ENCODE peak calls at places on chromosomes 2 and 18, in four cellular contexts. One of them, this sample, is unnamed.

GRCh38 chr18:12408247-12408869 is 629 bp downstream of the PRELID3A start:
- DNase-seq in cardiac muscle cell: peak; percentile 46
- DNase-seq in cardiac fibroblast: peak; percentile 44
- DNase-seq in HFFc6: no peak
- DNase-seq in this sample: no peak

GRCh38 chr18:63895190-63895589 is 7.7 kb downstream of the SERPINB2 start:
- DNase-seq in HFFc6: no peak
- DNase-seq in cardiac fibroblast: no peak
- DNase-seq in cardiac muscle cell: no peak
- DNase-seq in this sample: no peak

GRCh38 chr2:231272961-231273360 is 74.5 kb downstream of the ARMC9 start:
- DNase-seq in cardiac muscle cell: no peak
- DNase-seq in HFFc6: no peak
- DNase-seq in cardiac fibroblast: no peak
- DNase-seq in this sample: no peak

GRCh38 chr2:139969301-139969700 is 1189.1 kb upstream of the NXPH2 start:
- DNase-seq in cardiac fibroblast: no peak
- DNase-seq in cardiac muscle cell: no peak
- DNase-seq in HFFc6: no peak
- DNase-seq in this sample: no peak

GRCh38 chr2:64049633-64050220 is 30.5 kb upstream of the VPS54 start:
- DNase-seq in cardiac fibroblast: peak; percentile 83
- DNase-seq in cardiac muscle cell: peak; percentile 81
- DNase-seq in HFFc6: peak; percentile 58
- DNase-seq in this sample: no peak

GRCh38 chr18:52963481-52963880 is 623.5 kb downstream of the DCC start:
- DNase-seq in cardiac fibroblast: no peak
- DNase-seq in cardiac muscle cell: no peak
- DNase-seq in HFFc6: no peak
- DNase-seq in this sample: no peak

GRCh38 chr2:200397785-200398184 is 91.3 kb downstream of the SPATS2L start:
- DNase-seq in HFFc6: no peak
- DNase-seq in cardiac fibroblast: peak; percentile 36
- DNase-seq in cardiac muscle cell: no peak
- DNase-seq in this sample: no peak

GRCh38 chr2:118847447-118848172 is at the start of gene EN1:
- DNase-seq in cardiac fibroblast: no peak
- DNase-seq in HFFc6: no peak
- DNase-seq in cardiac muscle cell: peak; percentile 86
- DNase-seq in this sample: peak; percentile 83

GRCh38 chr2:170155022-170155722 is 22.8 kb upstream of the MYO3B start:
- DNase-seq in HFFc6: peak; percentile 22
- DNase-seq in cardiac muscle cell: peak; percentile 64
- DNase-seq in cardiac fibroblast: peak; percentile 40
- DNase-seq in this sample: no peak

GRCh38 chr2:170660406-170660805 is 54.7 kb upstream of the SP5 start:
- DNase-seq in cardiac fibroblast: peak; percentile 22
- DNase-seq in HFFc6: no peak
- DNase-seq in cardiac muscle cell: peak; percentile 19
- DNase-seq in this sample: no peak

GRCh38 chr2:166573393-166573792 is 79.3 kb upstream of the SCN7A start:
- DNase-seq in HFFc6: peak; percentile 30
- DNase-seq in cardiac fibroblast: peak; percentile 70
- DNase-seq in cardiac muscle cell: peak; percentile 40
- DNase-seq in this sample: no peak

GRCh38 chr2:120060088-120060623 is 47.3 kb downstream of the EPB41L5 start:
- DNase-seq in HFFc6: no peak
- DNase-seq in cardiac fibroblast: no peak
- DNase-seq in cardiac muscle cell: no peak
- DNase-seq in this sample: no peak

GRCh38 chr2:233674995-233675394 is 3.3 kb downstream of the UGT1A9 start:
- DNase-seq in cardiac muscle cell: no peak
- DNase-seq in HFFc6: no peak
- DNase-seq in cardiac fibroblast: no peak
- DNase-seq in this sample: no peak

GRCh38 chr2:95309599-95309998 is 12.5 kb downstream of the KCNIP3 start:
- DNase-seq in cardiac fibroblast: no peak
- DNase-seq in HFFc6: no peak
- DNase-seq in cardiac muscle cell: no peak
- DNase-seq in this sample: no peak

GRCh38 chr2:198321522-198322088 is 517.2 kb downstream of the PLCL1 start:
- DNase-seq in HFFc6: no peak
- DNase-seq in cardiac fibroblast: peak; percentile 27
- DNase-seq in cardiac muscle cell: peak; percentile 14
- DNase-seq in this sample: no peak

GRCh38 chr18:24014062-24014985 is at the start of gene TTC39C:
- DNase-seq in cardiac fibroblast: peak; percentile 67
- DNase-seq in HFFc6: peak; percentile 53
- DNase-seq in cardiac muscle cell: peak; percentile 86
- DNase-seq in this sample: peak; percentile 88

GRCh38 chr18:49127606-49128190 is 176.9 kb upstream of the SMAD7 start:
- DNase-seq in HFFc6: no peak
- DNase-seq in cardiac fibroblast: no peak
- DNase-seq in cardiac muscle cell: peak; percentile 4
- DNase-seq in this sample: no peak

GRCh38 chr2:218852911-218853667 is 6.5 kb upstream of the WNT6 start:
- DNase-seq in cardiac muscle cell: peak; percentile 79
- DNase-seq in cardiac fibroblast: peak; percentile 67
- DNase-seq in HFFc6: peak; percentile 17
- DNase-seq in this sample: no peak

GRCh38 chr2:102140367-102140766 is 2.2 kb upstream of the IL1R1 start:
- DNase-seq in HFFc6: no peak
- DNase-seq in cardiac muscle cell: peak; percentile 77
- DNase-seq in cardiac fibroblast: no peak
- DNase-seq in this sample: no peak

GRCh38 chr2:151637284-151637781 is 96.9 kb downstream of the NEB start:
- DNase-seq in cardiac muscle cell: no peak
- DNase-seq in cardiac fibroblast: no peak
- DNase-seq in HFFc6: no peak
- DNase-seq in this sample: no peak

GRCh38 chr2:191251014-191251413 is 5.8 kb downstream of the MYO1B start:
- DNase-seq in cardiac muscle cell: no peak
- DNase-seq in HFFc6: no peak
- DNase-seq in cardiac fibroblast: no peak
- DNase-seq in this sample: no peak

GRCh38 chr2:181517685-181518301 is 60.6 kb downstream of the ITGA4 start:
- DNase-seq in cardiac fibroblast: peak; percentile 24
- DNase-seq in cardiac muscle cell: peak; percentile 3
- DNase-seq in HFFc6: no peak
- DNase-seq in this sample: no peak

GRCh38 chr2:96072746-96073145 is 38.0 kb upstream of the GPAT2 start:
- DNase-seq in cardiac muscle cell: no peak
- DNase-seq in HFFc6: no peak
- DNase-seq in cardiac fibroblast: no peak
- DNase-seq in this sample: no peak

GRCh38 chr2:27049422-27050280 is 1.8 kb upstream of the AGBL5 start:
- DNase-seq in cardiac muscle cell: no peak
- DNase-seq in HFFc6: no peak
- DNase-seq in cardiac fibroblast: no peak
- DNase-seq in this sample: no peak

GRCh38 chr2:43160778-43161177 is 65.6 kb downstream of the ZFP36L2 start:
- DNase-seq in cardiac muscle cell: no peak
- DNase-seq in HFFc6: no peak
- DNase-seq in cardiac fibroblast: no peak
- DNase-seq in this sample: no peak

GRCh38 chr18:22846088-22846683 is 86.9 kb upstream of the RBBP8 start:
- DNase-seq in HFFc6: no peak
- DNase-seq in cardiac muscle cell: peak; percentile 60
- DNase-seq in cardiac fibroblast: peak; percentile 55
- DNase-seq in this sample: no peak
- TF ChIP-seq CTCF in HFFc6: peak; percentile 72
- TF ChIP-seq CTCF in cardiac muscle cell: peak; percentile 59
- TF ChIP-seq CTCF in cardiac fibroblast: peak; percentile 43
- TF ChIP-seq CTCF in this sample: peak; percentile 57

DNA sequence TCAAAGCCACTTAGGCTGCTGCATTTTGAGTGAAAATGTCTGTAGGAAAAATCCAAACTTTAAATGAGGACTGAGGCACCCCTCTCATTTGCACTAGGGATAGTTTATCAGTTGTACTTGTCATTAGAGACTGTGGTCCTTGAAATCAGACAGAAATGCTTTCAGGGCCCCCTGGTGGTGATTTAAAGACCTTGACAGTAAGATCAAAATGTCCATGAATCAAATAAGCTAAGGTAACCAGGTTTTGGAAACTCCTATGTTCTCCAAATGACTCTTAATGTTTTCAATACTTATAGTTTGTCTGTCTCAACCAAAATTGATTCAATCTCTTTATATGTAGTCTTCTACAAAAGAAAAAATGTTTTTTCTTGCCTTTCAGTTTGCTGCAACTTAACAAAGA is 28.8 kb upstream of the DDX18 start:
- DNase-seq in cardiac fibroblast: peak; percentile 68
- DNase-seq in cardiac muscle cell: peak; percentile 55
- DNase-seq in HFFc6: peak; percentile 19
- DNase-seq in this sample: no peak
- TF ChIP-seq CTCF in cardiac fibroblast: peak; percentile 70
- TF ChIP-seq CTCF in cardiac muscle cell: peak; percentile 66
- TF ChIP-seq CTCF in HFFc6: peak; percentile 83
- TF ChIP-seq CTCF in this sample: peak; percentile 71

GRCh38 chr2:126359494-126359893 is 296.5 kb upstream of the GYPC start:
- DNase-seq in HFFc6: no peak
- DNase-seq in cardiac muscle cell: peak; percentile 47
- DNase-seq in cardiac fibroblast: peak; percentile 17
- DNase-seq in this sample: no peak
- TF ChIP-seq CTCF in HFFc6: peak; percentile 15
- TF ChIP-seq CTCF in cardiac muscle cell: peak; percentile 42
- TF ChIP-seq CTCF in cardiac fibroblast: no peak
- TF ChIP-seq CTCF in this sample: peak; percentile 31

DNA sequence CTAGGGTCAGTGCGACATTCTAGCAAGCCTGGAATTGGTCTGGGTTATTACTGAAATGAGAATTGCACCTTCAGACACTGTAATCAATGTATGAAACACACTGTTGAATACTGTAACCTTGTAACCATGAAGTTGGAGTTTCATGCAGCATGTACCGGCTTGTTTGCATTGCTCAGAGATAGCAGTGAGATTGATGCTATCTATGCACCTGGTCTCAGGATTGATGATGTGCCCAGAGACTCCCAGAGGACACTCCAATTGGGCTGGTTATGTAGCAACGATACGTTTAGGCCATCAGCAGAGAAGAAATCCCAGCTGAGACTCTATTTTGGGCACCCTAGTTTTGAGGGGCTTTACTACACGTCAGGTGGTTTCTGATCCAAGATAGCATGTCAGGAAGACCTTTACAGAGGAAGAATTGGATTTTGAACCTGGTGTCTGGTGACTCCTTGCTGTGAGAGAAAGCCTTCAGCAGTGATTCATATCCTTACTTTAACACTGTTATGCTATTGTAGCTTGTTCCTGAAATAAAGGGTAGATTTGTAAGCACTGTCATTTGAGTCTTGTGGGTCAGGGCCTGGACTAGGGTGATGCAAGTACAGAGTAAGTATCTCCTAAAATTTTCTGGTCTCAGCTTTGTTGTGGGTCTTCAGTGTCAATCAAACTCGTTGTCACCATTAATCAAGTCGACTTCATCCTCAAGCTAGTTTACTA is 305.1 kb upstream of the GULP1 start:
- DNase-seq in HFFc6: peak; percentile 3
- DNase-seq in cardiac fibroblast: peak; percentile 54
- DNase-seq in cardiac muscle cell: no peak
- DNase-seq in this sample: no peak
- TF ChIP-seq CTCF in HFFc6: no peak
- TF ChIP-seq CTCF in cardiac fibroblast: no peak
- TF ChIP-seq CTCF in cardiac muscle cell: no peak
- TF ChIP-seq CTCF in this sample: no peak

DNA sequence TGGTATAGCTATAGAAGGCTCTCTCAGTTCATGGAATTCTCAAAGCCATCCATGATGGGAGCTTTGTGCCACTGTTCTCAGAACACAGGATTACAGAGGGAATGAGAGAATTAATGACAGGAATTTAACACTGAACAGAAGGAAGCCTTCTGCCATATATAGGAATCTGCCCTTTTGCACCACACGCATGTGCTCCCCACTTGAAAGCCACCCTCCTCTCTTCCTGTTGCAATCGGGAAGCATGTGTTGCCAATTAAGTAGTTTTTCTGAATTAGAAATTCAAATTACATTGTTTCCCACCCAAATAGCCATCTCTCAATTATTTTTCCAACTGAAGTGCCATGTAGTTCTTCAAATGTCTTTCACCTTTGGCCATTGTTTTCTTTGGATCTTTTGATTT is 71.3 kb downstream of the C1D start:
- DNase-seq in HFFc6: no peak
- DNase-seq in cardiac fibroblast: no peak
- DNase-seq in cardiac muscle cell: no peak
- DNase-seq in this sample: no peak
- TF ChIP-seq CTCF in HFFc6: no peak
- TF ChIP-seq CTCF in cardiac fibroblast: no peak
- TF ChIP-seq CTCF in cardiac muscle cell: no peak
- TF ChIP-seq CTCF in this sample: no peak

GRCh38 chr2:80378-80777 is 34.1 kb upstream of the FAM110C start:
- DNase-seq in cardiac muscle cell: no peak
- DNase-seq in HFFc6: no peak
- DNase-seq in cardiac fibroblast: no peak
- DNase-seq in this sample: no peak

GRCh38 chr2:85761-86160 is 39.5 kb upstream of the FAM110C start:
- DNase-seq in HFFc6: no peak
- DNase-seq in cardiac fibroblast: no peak
- DNase-seq in cardiac muscle cell: no peak
- DNase-seq in this sample: no peak

GRCh38 chr2:80971-81736 is 34.8 kb upstream of the FAM110C start:
- DNase-seq in cardiac muscle cell: no peak
- DNase-seq in HFFc6: no peak
- DNase-seq in cardiac fibroblast: no peak
- DNase-seq in this sample: no peak
- TF ChIP-seq CTCF in cardiac muscle cell: no peak
- TF ChIP-seq CTCF in HFFc6: no peak
- TF ChIP-seq CTCF in cardiac fibroblast: no peak
- TF ChIP-seq CTCF in this sample: no peak

GRCh38 chr2:16035747-16036745 is 95.7 kb downstream of the MYCN start:
- DNase-seq in HFFc6: no peak
- DNase-seq in cardiac fibroblast: no peak
- DNase-seq in cardiac muscle cell: no peak
- DNase-seq in this sample: no peak

GRCh38 chr2:16032282-16033031 is 92.1 kb downstream of the MYCN start:
- DNase-seq in HFFc6: no peak
- DNase-seq in cardiac fibroblast: no peak
- DNase-seq in cardiac muscle cell: no peak
- DNase-seq in this sample: no peak

GRCh38 chr2:16034975-16035746 is 94.8 kb downstream of the MYCN start:
- DNase-seq in cardiac fibroblast: no peak
- DNase-seq in cardiac muscle cell: no peak
- DNase-seq in HFFc6: no peak
- DNase-seq in this sample: no peak

GRCh38 chr2:16033032-16033293 is 92.6 kb downstream of the MYCN start:
- DNase-seq in cardiac muscle cell: no peak
- DNase-seq in cardiac fibroblast: no peak
- DNase-seq in HFFc6: no peak
- DNase-seq in this sample: no peak

GRCh38 chr2:16034151-16034974 is 94.0 kb downstream of the MYCN start:
- DNase-seq in cardiac fibroblast: no peak
- DNase-seq in cardiac muscle cell: no peak
- DNase-seq in HFFc6: no peak
- DNase-seq in this sample: no peak
- TF ChIP-seq CTCF in cardiac fibroblast: no peak
- TF ChIP-seq CTCF in cardiac muscle cell: no peak
- TF ChIP-seq CTCF in HFFc6: no peak
- TF ChIP-seq CTCF in this sample: no peak

GRCh38 chr18:22169011-22169888 is at the start of gene GATA6:
- DNase-seq in cardiac muscle cell: peak; percentile 99
- DNase-seq in HFFc6: peak; percentile 63
- DNase-seq in cardiac fibroblast: peak; percentile 89
- DNase-seq in this sample: peak; percentile 92
- TF ChIP-seq CTCF in cardiac muscle cell: peak; percentile 49
- TF ChIP-seq CTCF in HFFc6: peak; percentile 61
- TF ChIP-seq CTCF in cardiac fibroblast: peak; percentile 55
- TF ChIP-seq CTCF in this sample: peak; percentile 68

This sample was measured in osteocyte.